ENCODE peak calls at places on chromosomes 12 and 14, in six cellular contexts. One of them, this sample, is unnamed.

GRCh38 chr12:52682938-52683574 is 2.8 kb upstream of the KRT1 start:
- DNase-seq in ecto neural progenitor cell: no peak
- DNase-seq in uterus: no peak
- DNase-seq in CD4-positive, CD25-positive, alpha-beta regulatory T cell: no peak
- DNase-seq in cortex of kidney: no peak
- DNase-seq in left cardiac atrium: no peak
- DNase-seq in this sample: no peak

GRCh38 chr12:88844426-88844825 is 264.2 kb upstream of the KITLG start:
- DNase-seq in ecto neural progenitor cell: no peak
- DNase-seq in uterus: no peak
- DNase-seq in CD4-positive, CD25-positive, alpha-beta regulatory T cell: no peak
- DNase-seq in cortex of kidney: no peak
- DNase-seq in left cardiac atrium: no peak
- DNase-seq in this sample: no peak

GRCh38 chr12:124862768-124863408 is 776 bp downstream of the SCARB1 start:
- DNase-seq in ecto neural progenitor cell: peak; percentile 71
- DNase-seq in uterus: no peak
- DNase-seq in CD4-positive, CD25-positive, alpha-beta regulatory T cell: peak; percentile 41
- DNase-seq in cortex of kidney: no peak
- DNase-seq in left cardiac atrium: no peak
- DNase-seq in this sample: no peak

GRCh38 chr14:80535171-80535570 is 323.9 kb upstream of the DIO2 start:
- DNase-seq in ecto neural progenitor cell: no peak
- DNase-seq in uterus: no peak
- DNase-seq in CD4-positive, CD25-positive, alpha-beta regulatory T cell: no peak
- DNase-seq in cortex of kidney: no peak
- DNase-seq in left cardiac atrium: no peak
- DNase-seq in this sample: no peak

GRCh38 chr12:24463392-24463791 is 485.5 kb downstream of the BCAT1 start:
- DNase-seq in ecto neural progenitor cell: no peak
- DNase-seq in uterus: no peak
- DNase-seq in CD4-positive, CD25-positive, alpha-beta regulatory T cell: no peak
- DNase-seq in cortex of kidney: no peak
- DNase-seq in left cardiac atrium: no peak
- DNase-seq in this sample: no peak

GRCh38 chr14:103504991-103505565 is 17.6 kb downstream of the CKB start:
- DNase-seq in ecto neural progenitor cell: no peak
- DNase-seq in uterus: peak; percentile 3
- DNase-seq in CD4-positive, CD25-positive, alpha-beta regulatory T cell: no peak
- DNase-seq in cortex of kidney: no peak
- DNase-seq in left cardiac atrium: peak; percentile 7
- DNase-seq in this sample: no peak

GRCh38 chr14:21017528-21018245 is 7.2 kb downstream of the NDRG2 start:
- DNase-seq in ecto neural progenitor cell: no peak
- DNase-seq in uterus: no peak
- DNase-seq in CD4-positive, CD25-positive, alpha-beta regulatory T cell: no peak
- DNase-seq in cortex of kidney: no peak
- DNase-seq in left cardiac atrium: no peak
- DNase-seq in this sample: no peak

GRCh38 chr12:124847675-124848074 is 16.0 kb downstream of the SCARB1 start:
- DNase-seq in ecto neural progenitor cell: no peak
- DNase-seq in uterus: peak; percentile 52
- DNase-seq in CD4-positive, CD25-positive, alpha-beta regulatory T cell: no peak
- DNase-seq in cortex of kidney: no peak
- DNase-seq in left cardiac atrium: no peak
- DNase-seq in this sample: no peak

GRCh38 chr12:53098354-53098981 is 1.0 kb downstream of the IGFBP6 start:
- DNase-seq in ecto neural progenitor cell: no peak
- DNase-seq in uterus: peak; percentile 80
- DNase-seq in CD4-positive, CD25-positive, alpha-beta regulatory T cell: peak; percentile 13
- DNase-seq in cortex of kidney: no peak
- DNase-seq in left cardiac atrium: peak; percentile 74
- DNase-seq in this sample: no peak

GRCh38 chr14:34966413-34966812 is 16.4 kb upstream of the SRP54 start:
- DNase-seq in ecto neural progenitor cell: no peak
- DNase-seq in uterus: no peak
- DNase-seq in CD4-positive, CD25-positive, alpha-beta regulatory T cell: peak; percentile 27
- DNase-seq in cortex of kidney: no peak
- DNase-seq in left cardiac atrium: no peak
- DNase-seq in this sample: no peak

GRCh38 chr12:47576256-47576655 is 129.6 kb downstream of the RPAP3 start:
- DNase-seq in ecto neural progenitor cell: peak; percentile 78
- DNase-seq in uterus: no peak
- DNase-seq in CD4-positive, CD25-positive, alpha-beta regulatory T cell: no peak
- DNase-seq in cortex of kidney: no peak
- DNase-seq in left cardiac atrium: no peak
- DNase-seq in this sample: no peak

GRCh38 chr12:6478406-6478805 is 7.9 kb upstream of the VAMP1 start:
- DNase-seq in ecto neural progenitor cell: no peak
- DNase-seq in uterus: no peak
- DNase-seq in CD4-positive, CD25-positive, alpha-beta regulatory T cell: no peak
- DNase-seq in cortex of kidney: no peak
- DNase-seq in left cardiac atrium: no peak
- DNase-seq in this sample: no peak

GRCh38 chr14:82047777-82048470 is 514.3 kb upstream of the SEL1L start:
- DNase-seq in ecto neural progenitor cell: no peak
- DNase-seq in uterus: no peak
- DNase-seq in CD4-positive, CD25-positive, alpha-beta regulatory T cell: no peak
- DNase-seq in cortex of kidney: no peak
- DNase-seq in left cardiac atrium: no peak
- DNase-seq in this sample: no peak

GRCh38 chr14:59570122-59570521 is 6.5 kb downstream of the CCDC175 start:
- DNase-seq in ecto neural progenitor cell: no peak
- DNase-seq in uterus: no peak
- DNase-seq in CD4-positive, CD25-positive, alpha-beta regulatory T cell: no peak
- DNase-seq in cortex of kidney: no peak
- DNase-seq in left cardiac atrium: no peak
- DNase-seq in this sample: no peak

GRCh38 chr14:104276435-104276834 is 138.0 kb downstream of the KIF26A start:
- DNase-seq in ecto neural progenitor cell: no peak
- DNase-seq in uterus: no peak
- DNase-seq in CD4-positive, CD25-positive, alpha-beta regulatory T cell: no peak
- DNase-seq in cortex of kidney: no peak
- DNase-seq in left cardiac atrium: no peak
- DNase-seq in this sample: no peak

GRCh38 chr12:40693503-40693863 is 1.2 kb downstream of the CNTN1 start:
- DNase-seq in ecto neural progenitor cell: peak; percentile 64
- DNase-seq in uterus: peak; percentile 22
- DNase-seq in CD4-positive, CD25-positive, alpha-beta regulatory T cell: no peak
- DNase-seq in cortex of kidney: no peak
- DNase-seq in left cardiac atrium: no peak
- DNase-seq in this sample: no peak

GRCh38 chr14:75619598-75619997 is 41.1 kb downstream of the ERG28 start:
- DNase-seq in ecto neural progenitor cell: no peak
- DNase-seq in uterus: no peak
- DNase-seq in CD4-positive, CD25-positive, alpha-beta regulatory T cell: no peak
- DNase-seq in cortex of kidney: no peak
- DNase-seq in left cardiac atrium: no peak
- DNase-seq in this sample: no peak

GRCh38 chr14:100012478-100012925 is 52.7 kb upstream of the EVL start:
- DNase-seq in ecto neural progenitor cell: no peak
- DNase-seq in uterus: no peak
- DNase-seq in CD4-positive, CD25-positive, alpha-beta regulatory T cell: peak; percentile 6
- DNase-seq in cortex of kidney: no peak
- DNase-seq in left cardiac atrium: no peak
- DNase-seq in this sample: no peak

GRCh38 chr14:99391671-99392070 is 89.0 kb downstream of the SETD3 start:
- DNase-seq in ecto neural progenitor cell: no peak
- DNase-seq in uterus: no peak
- DNase-seq in CD4-positive, CD25-positive, alpha-beta regulatory T cell: no peak
- DNase-seq in cortex of kidney: no peak
- DNase-seq in left cardiac atrium: no peak
- DNase-seq in this sample: no peak

GRCh38 chr14:98174031-98174430 is 1098.0 kb downstream of the BCL11B start:
- DNase-seq in ecto neural progenitor cell: no peak
- DNase-seq in uterus: no peak
- DNase-seq in CD4-positive, CD25-positive, alpha-beta regulatory T cell: peak; percentile 55
- DNase-seq in cortex of kidney: no peak
- DNase-seq in left cardiac atrium: no peak
- DNase-seq in this sample: no peak

GRCh38 chr14:101604935-101605767 is 43.9 kb downstream of the DIO3 start:
- DNase-seq in ecto neural progenitor cell: no peak
- DNase-seq in uterus: no peak
- DNase-seq in CD4-positive, CD25-positive, alpha-beta regulatory T cell: no peak
- DNase-seq in cortex of kidney: no peak
- DNase-seq in left cardiac atrium: no peak
- DNase-seq in this sample: no peak

GRCh38 chr14:34629657-34630529 is at the start of gene SNX6:
- DNase-seq in ecto neural progenitor cell: peak; percentile 89
- DNase-seq in uterus: peak; percentile 78
- DNase-seq in CD4-positive, CD25-positive, alpha-beta regulatory T cell: peak; percentile 83
- DNase-seq in cortex of kidney: peak; percentile 69
- DNase-seq in left cardiac atrium: peak; percentile 86
- DNase-seq in this sample: peak; percentile 70

GRCh38 chr12:96171905-96172304 is 22.3 kb upstream of the ELK3 start:
- DNase-seq in ecto neural progenitor cell: no peak
- DNase-seq in uterus: no peak
- DNase-seq in CD4-positive, CD25-positive, alpha-beta regulatory T cell: no peak
- DNase-seq in cortex of kidney: no peak
- DNase-seq in left cardiac atrium: no peak
- DNase-seq in this sample: no peak

GRCh38 chr12:92255741-92256140 is 110.1 kb upstream of the BTG1 start:
- DNase-seq in ecto neural progenitor cell: no peak
- DNase-seq in uterus: no peak
- DNase-seq in CD4-positive, CD25-positive, alpha-beta regulatory T cell: no peak
- DNase-seq in cortex of kidney: no peak
- DNase-seq in left cardiac atrium: no peak
- DNase-seq in this sample: no peak

GRCh38 chr12:108720757-108721514 is 10.4 kb downstream of the CORO1C start:
- DNase-seq in ecto neural progenitor cell: no peak
- DNase-seq in uterus: no peak
- DNase-seq in CD4-positive, CD25-positive, alpha-beta regulatory T cell: no peak
- DNase-seq in cortex of kidney: no peak
- DNase-seq in left cardiac atrium: no peak
- DNase-seq in this sample: no peak

GRCh38 chr12:44078273-44078672 is 242.4 kb downstream of the TMEM117 start:
- DNase-seq in ecto neural progenitor cell: no peak
- DNase-seq in uterus: no peak
- DNase-seq in CD4-positive, CD25-positive, alpha-beta regulatory T cell: no peak
- DNase-seq in cortex of kidney: no peak
- DNase-seq in left cardiac atrium: no peak
- DNase-seq in this sample: no peak

GRCh38 chr12:130086248-130086647 is 76.0 kb upstream of the FZD10 start:
- DNase-seq in ecto neural progenitor cell: no peak
- DNase-seq in uterus: no peak
- DNase-seq in CD4-positive, CD25-positive, alpha-beta regulatory T cell: peak; percentile 1
- DNase-seq in cortex of kidney: no peak
- DNase-seq in left cardiac atrium: no peak
- DNase-seq in this sample: no peak

GRCh38 chr14:100246136-100246535 is 7.2 kb downstream of the YY1 start:
- DNase-seq in ecto neural progenitor cell: no peak
- DNase-seq in uterus: no peak
- DNase-seq in CD4-positive, CD25-positive, alpha-beta regulatory T cell: no peak
- DNase-seq in cortex of kidney: no peak
- DNase-seq in left cardiac atrium: no peak
- DNase-seq in this sample: no peak

GRCh38 chr12:116150452-116150851 is 127.0 kb downstream of the MED13L start:
- DNase-seq in ecto neural progenitor cell: no peak
- DNase-seq in uterus: no peak
- DNase-seq in CD4-positive, CD25-positive, alpha-beta regulatory T cell: no peak
- DNase-seq in cortex of kidney: no peak
- DNase-seq in left cardiac atrium: no peak
- DNase-seq in this sample: no peak

GRCh38 chr12:1050059-1050707 is 59.2 kb downstream of the ERC1 start:
- DNase-seq in ecto neural progenitor cell: no peak
- DNase-seq in uterus: no peak
- DNase-seq in CD4-positive, CD25-positive, alpha-beta regulatory T cell: no peak
- DNase-seq in cortex of kidney: no peak
- DNase-seq in left cardiac atrium: no peak
- DNase-seq in this sample: no peak

GRCh38 chr14:38217538-38217937 is 9.8 kb downstream of the SSTR1 start:
- DNase-seq in ecto neural progenitor cell: no peak
- DNase-seq in uterus: no peak
- DNase-seq in CD4-positive, CD25-positive, alpha-beta regulatory T cell: no peak
- DNase-seq in cortex of kidney: no peak
- DNase-seq in left cardiac atrium: no peak
- DNase-seq in this sample: no peak

GRCh38 chr14:102392506-102392905 is 29.8 kb downstream of the TECPR2 start:
- DNase-seq in ecto neural progenitor cell: no peak
- DNase-seq in uterus: no peak
- DNase-seq in CD4-positive, CD25-positive, alpha-beta regulatory T cell: no peak
- DNase-seq in cortex of kidney: no peak
- DNase-seq in left cardiac atrium: no peak
- DNase-seq in this sample: no peak

GRCh38 chr12:54166543-54167499 is 22.0 kb downstream of the SMUG1 start:
- DNase-seq in ecto neural progenitor cell: no peak
- DNase-seq in uterus: no peak
- DNase-seq in CD4-positive, CD25-positive, alpha-beta regulatory T cell: no peak
- DNase-seq in cortex of kidney: no peak
- DNase-seq in left cardiac atrium: no peak
- DNase-seq in this sample: no peak

GRCh38 chr14:78022059-78022458 is 148.1 kb upstream of the NRXN3 start:
- DNase-seq in ecto neural progenitor cell: peak; percentile 85
- DNase-seq in uterus: no peak
- DNase-seq in CD4-positive, CD25-positive, alpha-beta regulatory T cell: peak; percentile 65
- DNase-seq in cortex of kidney: no peak
- DNase-seq in left cardiac atrium: peak; percentile 46
- DNase-seq in this sample: peak; percentile 10